ENCODE peak calls at places on chromosomes 4 and X, in eight cellular contexts. M is T-helper 1 cell, X is cardiac fibroblast, D is H7, L is GM04503, S is astrocyte of the hippocampus, U is ureter, O is activated B cell treated with CpG ODN at 0.5 μM for 24 hours. K is an unnamed sample.

GRCh38 chr4:67871867-67872266 is 11.9 kb downstream of the TMPRSS11D start:
- DNase-seq in L (no peak), D (peak; percentile 27), O (no peak), M (no peak), S (peak; percentile 56), U (no peak), X (peak; percentile 76), K (peak; percentile 18)

GRCh38 chr4:721261-722171 is 15.9 kb downstream of the PCGF3 start:
- DNase-seq in L (no peak), O (no peak), U (no peak), X (peak; percentile 26), D (no peak), M (no peak), S (peak; percentile 38), K (no peak)

GRCh38 chr4:96736352-96736889 is 896.5 kb downstream of the PDHA2 start:
- DNase-seq in S (peak; percentile 90), X (peak; percentile 80), L (no peak), D (peak; percentile 48), U (no peak), O (no peak), M (no peak), K (no peak)

GRCh38 chr4:1187182-1187581 is 14.8 kb upstream of the SPON2 start:
- DNase-seq in X (no peak), U (no peak), L (no peak), D (no peak), M (no peak), S (no peak), O (no peak), K (no peak)

GRCh38 chrX:68938244-68939004 is 109.6 kb downstream of the EFNB1 start:
- DNase-seq in O (no peak), M (no peak), L (peak; percentile 18), X (peak; percentile 54), U (peak; percentile 38), S (peak; percentile 61), D (peak; percentile 31), K (no peak)

GRCh38 chr4:95155759-95156451 is 392.9 kb downstream of the UNC5C start:
- DNase-seq in D (peak; percentile 27), M (no peak), L (peak; percentile 5), O (no peak), S (peak; percentile 57), U (no peak), X (peak; percentile 70), K (no peak)

GRCh38 chr4:90099795-90100194 is 27.4 kb upstream of the CCSER1 start:
- DNase-seq in S (peak; percentile 6), U (no peak), O (no peak), M (no peak), D (no peak), L (no peak), X (peak; percentile 1), K (no peak)

GRCh38 chr4:54566608-54567007 is 91.1 kb upstream of the KIT start:
- DNase-seq in X (no peak), L (no peak), O (no peak), M (no peak), D (no peak), S (no peak), U (no peak), K (no peak)

GRCh38 chr4:1775731-1776500 is 17.2 kb upstream of the FGFR3 start:
- DNase-seq in X (peak; percentile 19), L (no peak), S (peak; percentile 59), D (no peak), M (no peak), O (no peak), U (no peak), K (no peak)

GRCh38 chr4:145061325-145061920 is 36.6 kb downstream of the ANAPC10 start:
- DNase-seq in L (no peak), M (no peak), X (peak; percentile 82), S (peak; percentile 67), O (no peak), U (no peak), D (no peak), K (no peak)